ENCODE peak calls at places on chromosomes 13 and 19, in six cellular contexts. U is foreskin fibroblast, A is cardiac fibroblast, G is RWPE1, S is left ventricle myocardium inferior, N is lower leg skin. B is an unnamed sample.

GRCh38 chr13:28488376-28489005 is 6.4 kb downstream of the FLT1 start:
- DNase-seq in U (peak), A (no peak), G (no peak), S (no peak), N (no peak), B (no peak)

GRCh38 chr13:35231426-35231825 is 245.1 kb downstream of the MAB21L1 start:
- DNase-seq in U (no peak), A (no peak), G (no peak), S (no peak), N (no peak), B (no peak)

GRCh38 chr13:21546372-21546771 is 57.6 kb downstream of the MICU2 start:
- DNase-seq in U (peak), A (peak), G (no peak), S (no peak), N (no peak), B (no peak)

GRCh38 chr19:371501-372160 is 27.0 kb upstream of the MIER2 start:
- DNase-seq in U (peak), A (no peak), G (no peak), S (no peak), N (no peak), B (no peak)

GRCh38 chr13:33454844-33455256 is 169.3 kb upstream of the STARD13 start:
- DNase-seq in U (peak), A (no peak), G (no peak), S (no peak), N (no peak), B (peak)

GRCh38 chr19:51887522-51888498 is at the start of gene ZNF577:
- DNase-seq in U (peak), A (peak), G (peak), S (peak), N (peak), B (peak)

GRCh38 chr13:112732679-112733078 is 42.8 kb downstream of the ATP11A start:
- DNase-seq in U (no peak), A (no peak), G (no peak), S (no peak), N (no peak), B (no peak)

GRCh38 chr13:113938716-113939115 is 35.2 kb downstream of the C13orf46 start:
- DNase-seq in U (no peak), A (peak), G (no peak), S (no peak), N (no peak), B (no peak)

GRCh38 chr13:99976502-99977115 is 5.0 kb upstream of the ZIC2 start:
- DNase-seq in U (no peak), A (no peak), G (no peak), S (no peak), N (no peak), B (no peak)

GRCh38 chr19:56309511-56310185 is 5.0 kb downstream of the ZSCAN5A start:
- DNase-seq in U (peak), A (peak), G (peak), S (peak), N (no peak), B (no peak)

GRCh38 chr19:45097776-45098520 is 5.0 kb downstream of the PPP1R37 start:
- DNase-seq in U (peak), A (peak), G (peak), S (peak), N (peak), B (peak)

GRCh38 chr19:44647144-44647543 is 3.4 kb downstream of the PVR start:
- DNase-seq in U (no peak), A (no peak), G (no peak), S (no peak), N (no peak), B (no peak)

GRCh38 chr13:26449063-26449848 is 108.2 kb upstream of the WASF3 start:
- DNase-seq in U (no peak), A (no peak), G (no peak), S (no peak), N (no peak), B (no peak)
- TF ChIP-seq CTCF in U (no peak), A (no peak), G (no peak), S (no peak), N (no peak), B (no peak)

GRCh38 chr19:20565321-20566018 is at the start of gene ZNF737:
- DNase-seq in U (peak), A (peak), G (peak), S (peak), N (peak), B (peak)
- TF ChIP-seq CTCF in U (peak), A (peak), G (no peak), S (peak), N (no peak), B (peak)

GRCh38 chr19:54136864-54137113 is 773 bp upstream of the CNOT3 start:
- DNase-seq in U (no peak), A (no peak), G (no peak), S (no peak), N (no peak), B (no peak)
- TF ChIP-seq CTCF in U (no peak), A (no peak), G (no peak), S (no peak), N (no peak), B (no peak)

GRCh38 chr13:97855570-97855970 is 97.9 kb upstream of the IPO5 start:
- DNase-seq in U (peak), A (peak), G (peak), S (no peak), N (peak), B (peak)

GRCh38 chr13:97853550-97853949 is 99.9 kb upstream of the IPO5 start:
- DNase-seq in U (peak), A (no peak), G (no peak), S (no peak), N (no peak), B (no peak)

GRCh38 chr13:97856001-97856675 is 97.3 kb upstream of the IPO5 start:
- DNase-seq in U (peak), A (peak), G (no peak), S (peak), N (no peak), B (no peak)

GRCh38 chr13:97852181-97852874 is 101.1 kb upstream of the IPO5 start:
- DNase-seq in U (no peak), A (no peak), G (no peak), S (no peak), N (no peak), B (no peak)

GRCh38 chr13:97858161-97858560 is 95.3 kb upstream of the IPO5 start:
- DNase-seq in U (no peak), A (no peak), G (no peak), S (no peak), N (no peak), B (no peak)
- TF ChIP-seq CTCF in U (no peak), A (no peak), G (no peak), S (no peak), N (no peak), B (no peak)

DNA sequence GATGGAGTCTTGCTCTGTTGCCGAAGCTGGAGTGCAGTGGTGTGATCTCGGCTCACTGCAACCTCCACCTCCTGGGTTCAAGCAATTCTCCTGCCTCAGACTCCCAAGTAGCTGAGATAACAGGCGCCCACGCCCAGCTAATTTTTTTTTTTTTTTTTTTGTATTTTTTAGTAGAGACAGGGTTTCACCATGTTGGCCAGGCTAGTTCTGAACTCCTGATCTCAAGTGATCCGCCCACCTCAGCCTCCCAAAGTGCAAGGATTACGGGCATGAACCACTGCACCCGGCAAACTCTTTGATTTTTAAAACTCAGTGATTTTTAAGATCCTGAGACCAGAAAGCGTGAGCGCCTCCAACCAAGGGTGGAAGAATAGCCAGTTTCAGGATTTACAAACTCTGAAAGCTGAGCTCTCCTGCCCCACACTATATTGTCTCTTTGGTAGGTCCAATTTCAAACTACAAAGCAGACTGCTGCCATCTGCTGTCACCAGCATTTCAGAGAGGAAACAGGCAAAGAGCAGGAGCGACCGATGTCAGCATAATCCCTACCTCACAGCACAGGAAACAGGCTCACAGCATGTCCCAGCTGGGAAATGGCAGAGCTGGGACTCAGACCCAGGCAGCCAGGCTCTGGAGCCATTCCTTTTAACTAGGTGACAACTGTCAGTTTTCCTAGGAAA is 9.2 kb downstream of the NOSIP start:
- DNase-seq in U (peak), A (no peak), G (no peak), S (no peak), N (no peak), B (no peak)
- TF ChIP-seq CTCF in U (no peak), A (no peak), G (no peak), S (no peak), N (no peak), B (no peak)

GRCh38 chr13:109747524-109747923 is 38.9 kb downstream of the IRS2 start:
- DNase-seq in U (no peak), A (no peak), G (no peak), S (no peak), N (no peak), B (no peak)
- TF ChIP-seq CTCF in U (no peak), A (no peak), G (no peak), S (no peak), N (no peak), B (peak)